ENCODE peak calls at places on chromosomes 5 and 9, in four cellular contexts. L is H1, Q is GM12878, K is K562. U is an unnamed sample.

GRCh38 chr9:115006660-115007059 is 76.3 kb upstream of the TNFSF8 start:
- DNase-seq in L (no peak), Q (no peak), K (no peak), U (no peak)

GRCh38 chr9:91210318-91210717 is 151.4 kb downstream of the AUH start:
- DNase-seq in L (no peak), Q (no peak), K (no peak), U (no peak)

GRCh38 chr5:10583663-10584572 is 20.0 kb downstream of the ANKRD33B start:
- DNase-seq in L (peak; percentile 29), Q (no peak), K (no peak), U (no peak)

GRCh38 chr9:127608104-127608966 is 3.7 kb upstream of the STXBP1 start:
- DNase-seq in L (peak; percentile 90), Q (no peak), K (peak; percentile 96), U (peak; percentile 66)

GRCh38 chr5:147554285-147554817 is 44.5 kb upstream of the DPYSL3 start:
- DNase-seq in L (no peak), Q (no peak), K (no peak), U (no peak)

GRCh38 chr5:143008809-143009521 is 238.8 kb downstream of the ARHGAP26 start:
- DNase-seq in L (no peak), Q (peak; percentile 98), K (no peak), U (no peak)

GRCh38 chr9:129806126-129806525 is 3.1 kb downstream of the TOR1B start:
- DNase-seq in L (no peak), Q (no peak), K (no peak), U (no peak)

GRCh38 chr9:17065062-17065461 is 69.8 kb upstream of the CNTLN start:
- DNase-seq in L (no peak), Q (no peak), K (no peak), U (peak; percentile 2)

GRCh38 chr9:96565684-96566360 is 53.8 kb downstream of the CDC14B start:
- DNase-seq in L (no peak), Q (no peak), K (no peak), U (no peak)

GRCh38 chr5:175893466-175893865 is 22.1 kb downstream of the CPLX2 start:
- DNase-seq in L (no peak), Q (no peak), K (no peak), U (no peak)

GRCh38 chr5:11182441-11183080 is 421.5 kb upstream of the DAP start:
- DNase-seq in L (no peak), Q (no peak), K (peak; percentile 28), U (peak; percentile 23)

GRCh38 chr9:135890190-135890861 is 17.0 kb downstream of the CAMSAP1 start:
- DNase-seq in L (no peak), Q (no peak), K (no peak), U (no peak)

GRCh38 chr9:123268240-123268949 is at the start of gene STRBP:
- DNase-seq in L (peak; percentile 94), Q (peak; percentile 50), K (peak; percentile 99), U (peak; percentile 78)

GRCh38 chr9:96117398-96118060 is 184.4 kb downstream of the HSD17B3 start:
- DNase-seq in L (no peak), Q (no peak), K (no peak), U (no peak)

GRCh38 chr9:113398796-113399195 is 2.3 kb downstream of the ALAD start:
- DNase-seq in L (no peak), Q (no peak), K (no peak), U (no peak)

GRCh38 chr9:16192403-16193017 is 639.7 kb downstream of the CCDC171 start:
- DNase-seq in L (no peak), Q (no peak), K (no peak), U (no peak)

GRCh38 chr9:78860806-78861475 is 564.0 kb downstream of the PSAT1 start:
- DNase-seq in L (no peak), Q (no peak), K (no peak), U (no peak)

GRCh38 chr5:168656633-168657032 is 77.5 kb upstream of the PANK3 start:
- DNase-seq in L (peak; percentile 3), Q (no peak), K (no peak), U (no peak)

GRCh38 chr9:12441509-12441908 is 251.7 kb upstream of the TYRP1 start:
- DNase-seq in L (no peak), Q (no peak), K (no peak), U (no peak)

GRCh38 chr5:57243286-57244137 is 69.7 kb downstream of the GPBP1 start:
- DNase-seq in L (no peak), Q (no peak), K (no peak), U (no peak)

GRCh38 chr9:4297795-4298254 is 2.0 kb downstream of the GLIS3 start:
- DNase-seq in L (no peak), Q (no peak), K (peak; percentile 24), U (peak; percentile 39)

GRCh38 chr9:36999728-37000333 is 34.2 kb downstream of the PAX5 start:
- DNase-seq in L (no peak), Q (no peak), K (no peak), U (no peak)

GRCh38 chr5:153991168-153991567 is 47.5 kb downstream of the FAM114A2 start:
- DNase-seq in L (no peak), Q (no peak), K (no peak), U (no peak)

GRCh38 chr9:73548201-73548600 is 396.5 kb downstream of the ANXA1 start:
- DNase-seq in L (no peak), Q (no peak), K (no peak), U (no peak)

GRCh38 chr9:93996863-93997262 is 41.7 kb upstream of the BARX1 start:
- DNase-seq in L (no peak), Q (no peak), K (no peak), U (no peak)

GRCh38 chr5:132480546-132481242 is 9.9 kb downstream of the IRF1 start:
- DNase-seq in L (no peak), Q (no peak), K (no peak), U (no peak)

GRCh38 chr9:36316629-36317317 is 58.5 kb upstream of the GNE start:
- DNase-seq in L (no peak), Q (no peak), K (no peak), U (peak; percentile 82)

GRCh38 chr9:69385474-69386091 is 60.6 kb downstream of the ENTREP1 start:
- DNase-seq in L (no peak), Q (no peak), K (no peak), U (no peak)

GRCh38 chr9:69204869-69205268 is 30.8 kb downstream of the TJP2 start:
- DNase-seq in L (no peak), Q (no peak), K (no peak), U (peak; percentile 47)

DNA sequence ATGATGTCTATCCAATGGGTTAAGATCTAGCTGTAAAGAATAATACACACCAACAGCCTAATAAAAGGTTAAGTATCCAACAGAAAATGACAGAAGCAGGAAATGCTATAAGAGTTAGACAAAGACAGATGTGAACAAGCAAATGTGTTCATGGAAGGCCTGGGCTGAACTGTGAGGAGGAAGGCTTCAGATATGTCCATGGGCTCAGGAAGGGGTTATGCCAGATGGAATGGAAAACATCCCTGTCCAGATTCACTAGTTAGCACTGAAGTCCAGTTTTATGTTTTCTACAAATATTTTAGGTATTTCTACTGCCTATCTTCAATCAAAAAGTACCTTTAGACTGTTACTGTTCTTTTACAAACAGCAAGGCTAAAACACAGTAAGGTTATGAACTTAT is 27.1 kb downstream of the ERAP1 start:
- DNase-seq in L (no peak), Q (no peak), K (no peak), U (no peak)
- TF ChIP-seq BRCA1 in L (no peak), Q (no peak), K (no peak), U (no peak)

DNA sequence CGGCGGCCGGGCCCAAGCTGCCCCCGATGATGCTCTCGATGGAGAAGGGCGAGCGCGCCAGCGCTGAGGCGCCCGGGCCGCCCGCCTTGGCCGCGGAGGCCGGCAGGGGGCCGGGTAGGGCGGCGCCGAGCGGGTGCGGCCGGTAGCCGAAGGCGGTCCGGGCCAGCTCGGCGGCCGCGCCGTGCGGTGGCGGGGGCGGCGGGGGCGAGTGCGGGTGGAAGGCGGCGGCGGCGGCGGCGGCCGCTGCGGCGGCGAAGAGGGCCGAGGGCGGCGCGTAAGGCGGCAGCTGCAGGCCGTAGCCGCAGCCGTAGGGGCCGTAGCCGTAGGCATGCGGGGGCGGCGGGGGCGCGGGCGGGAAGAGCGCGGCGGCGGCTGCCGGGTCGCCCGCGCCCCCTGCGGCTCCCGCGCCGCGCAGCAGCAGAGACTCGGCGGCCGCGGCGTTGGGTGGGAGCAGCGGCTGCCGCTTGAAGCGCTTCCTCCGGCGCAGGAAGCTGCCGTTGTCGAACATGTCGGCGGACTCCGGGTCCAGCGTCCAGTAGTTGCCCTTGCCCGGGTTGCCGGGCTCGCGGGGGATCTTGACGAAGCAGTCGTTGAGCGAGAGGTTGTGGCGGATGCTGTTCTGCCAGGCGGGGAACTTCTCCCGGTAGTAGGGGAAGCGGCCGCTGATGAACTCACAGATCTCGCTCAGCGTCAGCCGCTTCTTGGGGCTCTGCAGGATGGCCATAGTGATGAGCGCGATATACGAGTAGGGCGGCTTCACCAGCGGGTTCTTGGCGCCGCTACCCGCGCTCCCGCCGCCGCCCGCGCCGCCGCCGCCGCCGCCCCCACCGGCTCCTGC is 1.1 kb downstream of the FOXD1 start:
- DNase-seq in L (peak; percentile 78), Q (no peak), K (peak; percentile 68), U (no peak)
- TF ChIP-seq BRCA1 in L (no peak), Q (no peak), K (no peak), U (no peak)

GRCh38 chr9:21871256-21871975 is 69.0 kb downstream of the MTAP start:
- DNase-seq in L (no peak), Q (no peak), K (no peak), U (no peak)

GRCh38 chr9:21872696-21873095 is 70.3 kb downstream of the MTAP start:
- DNase-seq in L (no peak), Q (no peak), K (no peak), U (no peak)

GRCh38 chr9:21875893-21876292 is 73.5 kb downstream of the MTAP start:
- DNase-seq in L (no peak), Q (no peak), K (no peak), U (no peak)

DNA sequence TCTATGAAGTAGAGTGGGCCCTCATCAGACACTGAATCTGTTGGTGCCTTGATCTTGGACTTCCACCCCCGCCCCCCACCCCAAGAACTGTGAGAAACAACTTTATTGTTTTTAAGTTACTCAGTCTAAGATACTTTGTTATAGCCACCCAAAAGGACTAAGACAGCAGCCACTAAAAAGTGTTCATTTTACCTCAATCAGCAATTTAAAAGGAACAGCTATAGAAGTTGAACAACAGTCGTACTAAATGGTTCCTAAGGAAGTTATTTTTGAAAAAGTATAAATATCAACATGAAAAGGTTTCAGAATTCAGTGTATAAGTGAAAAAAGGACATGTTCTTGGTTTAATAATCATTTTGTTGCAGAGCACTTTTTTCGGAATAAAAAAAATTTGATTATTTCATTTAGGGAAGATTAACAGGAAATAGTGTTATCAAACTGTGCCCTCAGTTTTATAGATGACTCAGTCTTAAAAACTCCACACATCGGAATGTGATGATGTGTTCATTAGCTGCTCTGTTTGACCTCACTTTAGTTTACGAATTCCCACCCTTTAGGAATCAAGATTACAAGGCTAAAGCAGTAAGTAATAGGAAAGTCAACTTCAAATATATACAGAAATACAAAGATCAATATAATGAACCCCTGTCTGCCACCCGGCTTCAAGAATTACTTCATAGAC is 71.2 kb downstream of the MTAP start:
- DNase-seq in L (no peak), Q (no peak), K (no peak), U (no peak)
- TF ChIP-seq BRCA1 in L (no peak), Q (no peak), K (no peak), U (no peak)

DNA sequence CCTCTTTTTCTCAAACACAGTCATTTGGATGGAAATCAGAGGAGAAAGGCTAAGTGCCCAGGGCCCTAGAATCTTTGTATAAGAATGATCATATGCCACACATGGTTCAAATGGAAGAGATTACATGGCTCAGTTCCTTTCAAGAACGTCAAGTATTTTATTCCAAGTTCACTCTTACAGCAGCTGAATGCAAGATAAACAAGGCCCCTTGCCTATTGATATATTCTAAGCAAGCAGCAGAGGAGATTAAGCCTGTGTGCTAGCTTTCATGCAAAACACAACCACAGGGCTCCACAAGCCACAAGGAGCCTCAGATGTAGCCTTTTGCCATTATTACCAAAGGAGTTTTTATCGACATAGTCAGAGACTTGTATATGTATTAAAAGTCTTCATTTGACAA is 55.3 kb upstream of the SLCO6A1 start:
- DNase-seq in L (no peak), Q (no peak), K (no peak), U (no peak)
- TF ChIP-seq BRCA1 in L (no peak), Q (no peak), K (no peak), U (no peak)

GRCh38 chr9:120916573-120916972 is 10.0 kb downstream of the TRAF1 start:
- DNase-seq in L (no peak), Q (no peak), K (no peak), U (no peak)
- TF ChIP-seq BRCA1 in L (no peak), Q (no peak), K (no peak), U (no peak)